ENCODE peak calls at places on chromosome 21, in seven cellular contexts. One of them, this sample, is unnamed.

GRCh38 chr21:44329086-44329889 is 9.9 kb downstream of the CFAP410 start:
- DNase-seq in stimulated activated CD4-positive, alpha-beta T cell treated with anti-CD3 and anti-CD28 coated beads, Interleukin-4, amount 100 ng/mL, for 4 hours: no peak
- DNase-seq in hypothalamus: peak
- DNase-seq in Peyer's patch: no peak
- DNase-seq in stimulated activated CD8-positive, alpha-beta memory T cell treated with anti-CD3 and anti-CD28 coated beads, Interleukin-4, amount 100 ng/mL, for 1 hour: no peak
- DNase-seq in iPS-NIHi11: no peak
- DNase-seq in coronary artery: no peak
- DNase-seq in this sample: no peak

GRCh38 chr21:38159355-38159754 is 97.4 kb upstream of the KCNJ15 start:
- DNase-seq in iPS-NIHi11: peak
- DNase-seq in hypothalamus: no peak
- DNase-seq in stimulated activated CD4-positive, alpha-beta T cell treated with anti-CD3 and anti-CD28 coated beads, Interleukin-4, amount 100 ng/mL, for 4 hours: peak
- DNase-seq in stimulated activated CD8-positive, alpha-beta memory T cell treated with anti-CD3 and anti-CD28 coated beads, Interleukin-4, amount 100 ng/mL, for 1 hour: no peak
- DNase-seq in coronary artery: no peak
- DNase-seq in Peyer's patch: no peak
- DNase-seq in this sample: peak

GRCh38 chr21:45151484-45152115 is 77.2 kb downstream of the ADARB1 start:
- DNase-seq in hypothalamus: no peak
- DNase-seq in Peyer's patch: no peak
- DNase-seq in coronary artery: peak
- DNase-seq in stimulated activated CD4-positive, alpha-beta T cell treated with anti-CD3 and anti-CD28 coated beads, Interleukin-4, amount 100 ng/mL, for 4 hours: no peak
- DNase-seq in iPS-NIHi11: no peak
- DNase-seq in stimulated activated CD8-positive, alpha-beta memory T cell treated with anti-CD3 and anti-CD28 coated beads, Interleukin-4, amount 100 ng/mL, for 1 hour: no peak
- DNase-seq in this sample: no peak

GRCh38 chr21:31754561-31754960 is 22.6 kb upstream of the SCAF4 start:
- DNase-seq in Peyer's patch: no peak
- DNase-seq in iPS-NIHi11: no peak
- DNase-seq in coronary artery: no peak
- DNase-seq in stimulated activated CD8-positive, alpha-beta memory T cell treated with anti-CD3 and anti-CD28 coated beads, Interleukin-4, amount 100 ng/mL, for 1 hour: no peak
- DNase-seq in stimulated activated CD4-positive, alpha-beta T cell treated with anti-CD3 and anti-CD28 coated beads, Interleukin-4, amount 100 ng/mL, for 4 hours: no peak
- DNase-seq in hypothalamus: no peak
- DNase-seq in this sample: no peak

GRCh38 chr21:31398574-31398973 is 54.5 kb upstream of the TIAM1 start:
- DNase-seq in stimulated activated CD8-positive, alpha-beta memory T cell treated with anti-CD3 and anti-CD28 coated beads, Interleukin-4, amount 100 ng/mL, for 1 hour: no peak
- DNase-seq in Peyer's patch: no peak
- DNase-seq in coronary artery: peak
- DNase-seq in stimulated activated CD4-positive, alpha-beta T cell treated with anti-CD3 and anti-CD28 coated beads, Interleukin-4, amount 100 ng/mL, for 4 hours: no peak
- DNase-seq in iPS-NIHi11: no peak
- DNase-seq in hypothalamus: no peak
- DNase-seq in this sample: no peak

GRCh38 chr21:45405819-45406762 is 1.1 kb downstream of the COL18A1 start:
- DNase-seq in stimulated activated CD4-positive, alpha-beta T cell treated with anti-CD3 and anti-CD28 coated beads, Interleukin-4, amount 100 ng/mL, for 4 hours: peak
- DNase-seq in coronary artery: no peak
- DNase-seq in stimulated activated CD8-positive, alpha-beta memory T cell treated with anti-CD3 and anti-CD28 coated beads, Interleukin-4, amount 100 ng/mL, for 1 hour: no peak
- DNase-seq in Peyer's patch: no peak
- DNase-seq in hypothalamus: no peak
- DNase-seq in iPS-NIHi11: peak
- DNase-seq in this sample: no peak

GRCh38 chr21:27268290-27268689 is 301.4 kb upstream of the ADAMTS5 start:
- DNase-seq in hypothalamus: no peak
- DNase-seq in stimulated activated CD4-positive, alpha-beta T cell treated with anti-CD3 and anti-CD28 coated beads, Interleukin-4, amount 100 ng/mL, for 4 hours: no peak
- DNase-seq in Peyer's patch: no peak
- DNase-seq in iPS-NIHi11: no peak
- DNase-seq in coronary artery: no peak
- DNase-seq in stimulated activated CD8-positive, alpha-beta memory T cell treated with anti-CD3 and anti-CD28 coated beads, Interleukin-4, amount 100 ng/mL, for 1 hour: no peak
- DNase-seq in this sample: no peak

GRCh38 chr21:31855180-31855579 is 17.6 kb upstream of the HUNK start:
- DNase-seq in Peyer's patch: no peak
- DNase-seq in iPS-NIHi11: no peak
- DNase-seq in stimulated activated CD8-positive, alpha-beta memory T cell treated with anti-CD3 and anti-CD28 coated beads, Interleukin-4, amount 100 ng/mL, for 1 hour: no peak
- DNase-seq in hypothalamus: no peak
- DNase-seq in stimulated activated CD4-positive, alpha-beta T cell treated with anti-CD3 and anti-CD28 coated beads, Interleukin-4, amount 100 ng/mL, for 4 hours: no peak
- DNase-seq in coronary artery: peak
- DNase-seq in this sample: no peak

GRCh38 chr21:41418956-41419680 is 6.9 kb upstream of the MX1 start:
- DNase-seq in hypothalamus: no peak
- DNase-seq in Peyer's patch: no peak
- DNase-seq in stimulated activated CD4-positive, alpha-beta T cell treated with anti-CD3 and anti-CD28 coated beads, Interleukin-4, amount 100 ng/mL, for 4 hours: no peak
- DNase-seq in coronary artery: peak
- DNase-seq in iPS-NIHi11: no peak
- DNase-seq in stimulated activated CD8-positive, alpha-beta memory T cell treated with anti-CD3 and anti-CD28 coated beads, Interleukin-4, amount 100 ng/mL, for 1 hour: no peak
- DNase-seq in this sample: no peak

GRCh38 chr21:36718951-36719501 is 20.1 kb downstream of the SIM2 start:
- DNase-seq in Peyer's patch: peak
- DNase-seq in stimulated activated CD8-positive, alpha-beta memory T cell treated with anti-CD3 and anti-CD28 coated beads, Interleukin-4, amount 100 ng/mL, for 1 hour: no peak
- DNase-seq in stimulated activated CD4-positive, alpha-beta T cell treated with anti-CD3 and anti-CD28 coated beads, Interleukin-4, amount 100 ng/mL, for 4 hours: no peak
- DNase-seq in iPS-NIHi11: no peak
- DNase-seq in coronary artery: no peak
- DNase-seq in hypothalamus: peak
- DNase-seq in this sample: peak

GRCh38 chr21:28283652-28284490 is 708.8 kb downstream of the LTN1 start:
- DNase-seq in iPS-NIHi11: no peak
- DNase-seq in Peyer's patch: no peak
- DNase-seq in hypothalamus: no peak
- DNase-seq in stimulated activated CD8-positive, alpha-beta memory T cell treated with anti-CD3 and anti-CD28 coated beads, Interleukin-4, amount 100 ng/mL, for 1 hour: no peak
- DNase-seq in coronary artery: no peak
- DNase-seq in stimulated activated CD4-positive, alpha-beta T cell treated with anti-CD3 and anti-CD28 coated beads, Interleukin-4, amount 100 ng/mL, for 4 hours: no peak
- DNase-seq in this sample: no peak

GRCh38 chr21:44496900-44497550 is 41.7 kb downstream of the LRRC3 start:
- DNase-seq in iPS-NIHi11: no peak
- DNase-seq in Peyer's patch: no peak
- DNase-seq in stimulated activated CD8-positive, alpha-beta memory T cell treated with anti-CD3 and anti-CD28 coated beads, Interleukin-4, amount 100 ng/mL, for 1 hour: no peak
- DNase-seq in hypothalamus: no peak
- DNase-seq in stimulated activated CD4-positive, alpha-beta T cell treated with anti-CD3 and anti-CD28 coated beads, Interleukin-4, amount 100 ng/mL, for 4 hours: no peak
- DNase-seq in coronary artery: no peak
- DNase-seq in this sample: no peak

GRCh38 chr21:45910548-45911221 is 70.9 kb upstream of the COL6A1 start:
- DNase-seq in stimulated activated CD8-positive, alpha-beta memory T cell treated with anti-CD3 and anti-CD28 coated beads, Interleukin-4, amount 100 ng/mL, for 1 hour: no peak
- DNase-seq in stimulated activated CD4-positive, alpha-beta T cell treated with anti-CD3 and anti-CD28 coated beads, Interleukin-4, amount 100 ng/mL, for 4 hours: no peak
- DNase-seq in hypothalamus: peak
- DNase-seq in Peyer's patch: no peak
- DNase-seq in coronary artery: no peak
- DNase-seq in iPS-NIHi11: no peak
- DNase-seq in this sample: no peak

GRCh38 chr21:37006243-37006520 is 320 bp upstream of the RIPPLY3 start:
- DNase-seq in hypothalamus: no peak
- DNase-seq in stimulated activated CD4-positive, alpha-beta T cell treated with anti-CD3 and anti-CD28 coated beads, Interleukin-4, amount 100 ng/mL, for 4 hours: no peak
- DNase-seq in coronary artery: no peak
- DNase-seq in stimulated activated CD8-positive, alpha-beta memory T cell treated with anti-CD3 and anti-CD28 coated beads, Interleukin-4, amount 100 ng/mL, for 1 hour: no peak
- DNase-seq in iPS-NIHi11: no peak
- DNase-seq in Peyer's patch: peak
- DNase-seq in this sample: no peak

GRCh38 chr21:16419188-16419874 is 689.5 kb downstream of the USP25 start:
- DNase-seq in stimulated activated CD8-positive, alpha-beta memory T cell treated with anti-CD3 and anti-CD28 coated beads, Interleukin-4, amount 100 ng/mL, for 1 hour: no peak
- DNase-seq in hypothalamus: peak
- DNase-seq in coronary artery: peak
- DNase-seq in Peyer's patch: no peak
- DNase-seq in stimulated activated CD4-positive, alpha-beta T cell treated with anti-CD3 and anti-CD28 coated beads, Interleukin-4, amount 100 ng/mL, for 4 hours: no peak
- DNase-seq in iPS-NIHi11: peak
- DNase-seq in this sample: peak